ENCODE peak calls at places on chromosomes 2 and 18, in nine cellular contexts. A is AG09319, I is right cardiac atrium, K is thoracic aorta, M is dermis blood vessel endothelial cell, F is mesothelial cell of epicardium, W is MCF 10A, V is NCI-H1092, G is NCI-H524 treated with DMSO at 0.1 percent for 48 hours. U is an unnamed sample.

GRCh38 chr2:217809736-217810135 is 193.1 kb downstream of the TNS1 start:
- DNase-seq in A (no peak), I (peak; percentile 16), K (no peak), M (no peak), F (no peak), W (no peak), V (no peak), G (no peak), U (no peak)

GRCh38 chr2:217261452-217261851 is 401.6 kb upstream of the TNP1 start:
- DNase-seq in A (no peak), I (no peak), K (no peak), M (peak; percentile 53), F (no peak), W (no peak), V (no peak), G (no peak), U (no peak)

GRCh38 chr18:49621851-49622351 is 60.0 kb downstream of the LIPG start:
- DNase-seq in A (no peak), I (no peak), K (no peak), M (no peak), F (no peak), W (no peak), V (no peak), G (no peak), U (no peak)

GRCh38 chr2:100043891-100044255 is 98.5 kb downstream of the AFF3 start:
- DNase-seq in A (no peak), I (no peak), K (no peak), M (no peak), F (no peak), W (no peak), V (no peak), G (no peak), U (no peak)

GRCh38 chr2:239109041-239109915 is 261.4 kb downstream of the TWIST2 start:
- DNase-seq in A (no peak), I (no peak), K (no peak), M (peak; percentile 96), F (no peak), W (peak; percentile 66), V (no peak), G (no peak), U (no peak)

GRCh38 chr18:7096838-7097237 is 20.8 kb downstream of the LAMA1 start:
- DNase-seq in A (no peak), I (no peak), K (no peak), M (no peak), F (no peak), W (no peak), V (no peak), G (no peak), U (no peak)

GRCh38 chr18:63095768-63096167 is 223.8 kb downstream of the BCL2 start:
- DNase-seq in A (no peak), I (no peak), K (no peak), M (no peak), F (no peak), W (no peak), V (no peak), G (no peak), U (no peak)

GRCh38 chr2:80858955-80859354 is 554.4 kb upstream of the LRRTM1 start:
- DNase-seq in A (no peak), I (no peak), K (no peak), M (no peak), F (no peak), W (no peak), V (no peak), G (no peak), U (no peak)

GRCh38 chr2:218745160-218745558 is 34.5 kb downstream of the TTLL4 start:
- DNase-seq in A (no peak), I (no peak), K (no peak), M (no peak), F (no peak), W (no peak), V (no peak), G (no peak), U (peak; percentile 17)

GRCh38 chr2:168574856-168575630 is 119.0 kb downstream of the CERS6 start:
- DNase-seq in A (no peak), I (no peak), K (no peak), M (no peak), F (no peak), W (peak; percentile 9), V (no peak), G (no peak), U (no peak)

GRCh38 chr2:64807417-64807816 is 153.7 kb upstream of the SERTAD2 start:
- DNase-seq in A (peak; percentile 87), I (no peak), K (no peak), M (peak; percentile 94), F (no peak), W (peak; percentile 97), V (no peak), G (no peak), U (peak; percentile 22)

GRCh38 chr2:180456811-180457210 is 449.7 kb upstream of the CWC22 start:
- DNase-seq in A (no peak), I (no peak), K (no peak), M (no peak), F (no peak), W (no peak), V (no peak), G (no peak), U (no peak)

GRCh38 chr2:209321076-209321475 is 102.8 kb upstream of the MAP2 start:
- DNase-seq in A (no peak), I (no peak), K (no peak), M (no peak), F (no peak), W (no peak), V (no peak), G (no peak), U (no peak)

GRCh38 chr18:11983592-11983991 is 2.3 kb downstream of the IMPA2 start:
- DNase-seq in A (no peak), I (peak; percentile 61), K (no peak), M (peak; percentile 32), F (no peak), W (no peak), V (no peak), G (no peak), U (no peak)

GRCh38 chr2:144517825-144518699 is 1.9 kb downstream of the ZEB2 start:
- DNase-seq in A (no peak), I (peak; percentile 59), K (no peak), M (peak; percentile 49), F (no peak), W (no peak), V (no peak), G (peak; percentile 73), U (no peak)

GRCh38 chr2:9648821-9649220 is 18.0 kb upstream of the YWHAQ start:
- DNase-seq in A (no peak), I (no peak), K (no peak), M (no peak), F (no peak), W (no peak), V (no peak), G (peak; percentile 29), U (no peak)

GRCh38 chr2:182330451-182331325 is 96.1 kb downstream of the PDE1A start:
- DNase-seq in A (no peak), I (no peak), K (no peak), M (no peak), F (no peak), W (no peak), V (no peak), G (no peak), U (no peak)

GRCh38 chr2:157190151-157190550 is 67.4 kb upstream of the GALNT5 start:
- DNase-seq in A (no peak), I (no peak), K (no peak), M (peak; percentile 70), F (no peak), W (no peak), V (no peak), G (no peak), U (no peak)

GRCh38 chr2:234026111-234026510 is 24.4 kb upstream of the SPP2 start:
- DNase-seq in A (no peak), I (no peak), K (no peak), M (peak; percentile 28), F (no peak), W (no peak), V (no peak), G (no peak), U (no peak)

GRCh38 chr2:160408575-160409291 is 84.9 kb downstream of the RBMS1 start:
- DNase-seq in A (no peak), I (peak; percentile 70), K (no peak), M (peak; percentile 56), F (no peak), W (no peak), V (no peak), G (no peak), U (no peak)

GRCh38 chr2:9948721-9949120 is 2.8 kb upstream of the GRHL1 start:
- DNase-seq in A (no peak), I (no peak), K (no peak), M (no peak), F (no peak), W (no peak), V (no peak), G (no peak), U (no peak)

GRCh38 chr18:27966872-27967271 is 210.1 kb downstream of the CDH2 start:
- DNase-seq in A (no peak), I (no peak), K (no peak), M (no peak), F (no peak), W (no peak), V (no peak), G (no peak), U (no peak)

GRCh38 chr2:223797811-223798721 is 39.3 kb downstream of the AP1S3 start:
- DNase-seq in A (no peak), I (no peak), K (no peak), M (peak; percentile 73), F (no peak), W (peak; percentile 73), V (peak; percentile 3), G (no peak), U (peak; percentile 26)

GRCh38 chr2:159936471-159936870 is 125.9 kb downstream of the PLA2R1 start:
- DNase-seq in A (no peak), I (no peak), K (no peak), M (peak; percentile 7), F (no peak), W (no peak), V (no peak), G (no peak), U (no peak)

GRCh38 chr2:63590621-63591408 is 2.1 kb downstream of the MDH1 start:
- DNase-seq in A (no peak), I (no peak), K (no peak), M (no peak), F (no peak), W (peak; percentile 45), V (no peak), G (no peak), U (no peak)

GRCh38 chr2:99837103-99837591 is 305.2 kb downstream of the AFF3 start:
- DNase-seq in A (no peak), I (no peak), K (no peak), M (no peak), F (no peak), W (no peak), V (no peak), G (no peak), U (no peak)

GRCh38 chr18:62018034-62018760 is 125.4 kb upstream of the RNF152 start:
- DNase-seq in A (peak; percentile 96), I (peak; percentile 90), K (no peak), M (no peak), F (peak; percentile 48), W (no peak), V (no peak), G (no peak), U (no peak)

GRCh38 chr2:73939419-73939818 is 12.7 kb downstream of the DGUOK start:
- DNase-seq in A (no peak), I (peak; percentile 50), K (no peak), M (peak; percentile 8), F (no peak), W (peak; percentile 91), V (no peak), G (no peak), U (no peak)

GRCh38 chr18:37299471-37300304 is 265.9 kb downstream of the CELF4 start:
- DNase-seq in A (peak; percentile 93), I (peak; percentile 94), K (peak; percentile 83), M (peak; percentile 96), F (peak; percentile 88), W (peak; percentile 98), V (peak; percentile 82), G (no peak), U (no peak)

GRCh38 chr2:120272763-120273481 is 20.3 kb downstream of the RALB start:
- DNase-seq in A (no peak), I (no peak), K (no peak), M (no peak), F (no peak), W (no peak), V (no peak), G (no peak), U (no peak)

GRCh38 chr2:207230261-207231105 is 64.7 kb upstream of the KLF7 start:
- DNase-seq in A (no peak), I (no peak), K (no peak), M (peak; percentile 59), F (no peak), W (peak; percentile 27), V (no peak), G (no peak), U (no peak)